ENCODE peak calls at places on chromosomes 16 and 17, in nine cellular contexts. I is CD8-positive, alpha-beta T cell; U is lung; A is left lung; Y is cardiac muscle cell; N is heart left ventricle; M is HCT116; X is psoas muscle; R is esophagus muscularis mucosa. H is an unnamed sample.

GRCh38 chr17:57550671-57551315 is 194.3 kb downstream of the CCDC182 start:
- DNase-seq in X (no peak), R (no peak), U (no peak), A (no peak), Y (no peak), I (no peak), N (no peak), M (no peak), H (no peak)

GRCh38 chr16:19143241-19143640 is 24.8 kb upstream of the SYT17 start:
- DNase-seq in M (no peak), X (no peak), I (no peak), A (no peak), R (no peak), U (no peak), Y (no peak), N (no peak), H (no peak)

GRCh38 chr16:1430214-1430758 is 592 bp upstream of the PERCC1 start:
- DNase-seq in X (no peak), U (no peak), Y (no peak), M (no peak), N (no peak), A (no peak), R (no peak), I (no peak), H (no peak)

GRCh38 chr17:21039839-21040575 is 2.8 kb downstream of the USP22 start:
- DNase-seq in Y (peak; percentile 76), A (no peak), N (no peak), U (no peak), M (peak; percentile 53), X (peak; percentile 30), R (no peak), I (no peak), H (no peak)

GRCh38 chr17:35241520-35241919 is 1.4 kb upstream of the SLFN5 start:
- DNase-seq in N (no peak), R (no peak), Y (no peak), I (peak; percentile 35), U (no peak), M (no peak), X (no peak), A (peak; percentile 66), H (no peak)

GRCh38 chr17:40648326-40648968 is 829 bp upstream of the SMARCE1 start:
- DNase-seq in A (no peak), I (no peak), R (no peak), M (no peak), Y (no peak), X (no peak), N (no peak), U (no peak), H (no peak)

GRCh38 chr17:21272250-21272649 is 12.3 kb upstream of the MAP2K3 start:
- DNase-seq in I (no peak), R (no peak), N (no peak), Y (no peak), A (no peak), X (no peak), U (no peak), M (no peak), H (no peak)

GRCh38 chr16:88868974-88869672 is 2.7 kb upstream of the PABPN1L start:
- DNase-seq in U (no peak), Y (no peak), X (no peak), R (no peak), A (no peak), I (no peak), M (no peak), N (no peak), H (no peak)

GRCh38 chr17:7217113-7217987 is 2.3 kb downstream of the DLG4 start:
- DNase-seq in U (no peak), I (no peak), R (no peak), A (no peak), X (peak; percentile 47), Y (peak; percentile 90), M (no peak), N (peak; percentile 75), H (no peak)

GRCh38 chr17:81392909-81393654 is 2.2 kb upstream of the BAHCC1 start:
- DNase-seq in M (no peak), N (peak; percentile 49), X (peak; percentile 44), R (no peak), I (no peak), U (no peak), A (no peak), Y (no peak), H (no peak)

GRCh38 chr16:23131436-23131835 is 17.8 kb downstream of the USP31 start:
- DNase-seq in R (no peak), I (no peak), A (no peak), U (no peak), X (no peak), N (no peak), Y (no peak), M (no peak), H (no peak)

GRCh38 chr17:29155966-29156338 is 24.2 kb downstream of the MYO18A start:
- DNase-seq in X (no peak), N (no peak), Y (peak; percentile 81), U (no peak), I (no peak), R (no peak), A (no peak), M (no peak), H (no peak)
- H3K4me1 ChIP-seq in X (peaks cover 26% of the 10 kb centered on the region), N (peaks cover 56% of the 10 kb centered on the region), Y (peaks cover 25% of the 10 kb centered on the region), U (peaks cover 7% of the 10 kb centered on the region), I (peaks cover 15% of the 10 kb centered on the region), R (peaks cover 83% of the 10 kb centered on the region), A (peaks cover 68% of the 10 kb centered on the region), M (peaks cover 88% of the 10 kb centered on the region), H (peaks cover 81% of the 10 kb centered on the region)

DNA sequence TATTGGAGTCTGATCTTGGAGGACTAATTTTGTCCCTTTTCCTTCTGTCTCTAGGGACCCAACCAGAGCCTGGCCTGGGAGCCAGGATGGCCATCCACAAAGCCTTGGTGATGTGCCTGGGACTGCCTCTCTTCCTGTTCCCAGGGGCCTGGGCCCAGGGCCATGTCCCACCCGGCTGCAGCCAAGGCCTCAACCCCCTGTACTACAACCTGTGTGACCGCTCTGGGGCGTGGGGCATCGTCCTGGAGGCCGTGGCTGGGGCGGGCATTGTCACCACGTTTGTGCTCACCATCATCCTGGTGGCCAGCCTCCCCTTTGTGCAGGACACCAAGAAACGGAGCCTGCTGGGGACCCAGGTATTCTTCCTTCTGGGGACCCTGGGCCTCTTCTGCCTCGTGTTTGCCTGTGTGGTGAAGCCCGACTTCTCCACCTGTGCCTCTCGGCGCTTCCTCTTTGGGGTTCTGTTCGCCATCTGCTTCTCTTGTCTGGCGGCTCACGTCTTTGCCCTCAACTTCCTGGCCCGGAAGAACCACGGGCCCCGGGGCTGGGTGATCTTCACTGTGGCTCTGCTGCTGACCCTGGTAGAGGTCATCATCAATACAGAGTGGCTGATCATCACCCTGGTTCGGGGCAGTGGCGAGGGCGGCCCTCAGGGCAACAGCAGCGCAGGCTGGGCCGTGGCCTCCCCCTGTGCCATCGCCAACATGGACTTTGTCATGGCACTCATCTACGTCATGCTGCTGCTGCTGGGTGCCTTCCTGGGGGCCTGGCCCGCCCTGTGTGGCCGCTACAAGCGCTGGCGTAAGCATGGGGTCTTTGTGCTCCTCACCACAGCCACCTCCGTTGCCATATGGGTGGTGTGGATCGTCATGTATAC is 8.0 kb downstream of the GPRC5C start:
- DNase-seq in Y (no peak), M (no peak), R (no peak), X (no peak), I (no peak), N (no peak), U (no peak), A (peak; percentile 75), H (no peak)
- H3K4me1 ChIP-seq in Y (peaks cover 33% of the 10 kb centered on the region), M (peaks cover 26% of the 10 kb centered on the region), R (peaks cover 32% of the 10 kb centered on the region), X (peaks cover 53% of the 10 kb centered on the region), I (peaks cover 5% of the 10 kb centered on the region), N (peaks cover 42% of the 10 kb centered on the region), U (no peaks in the 10 kb centered on the region), A (peaks cover 32% of the 10 kb centered on the region), H (peaks cover 32% of the 10 kb centered on the region)

GRCh38 chr16:48605518-48606110 is 4.4 kb downstream of the N4BP1 start:
- DNase-seq in X (peak; percentile 37), A (no peak), Y (no peak), N (no peak), I (no peak), U (no peak), M (no peak), R (no peak), H (no peak)

GRCh38 chr16:48608871-48609452 is 1.0 kb downstream of the N4BP1 start:
- DNase-seq in A (no peak), I (no peak), R (no peak), X (no peak), M (no peak), U (no peak), Y (no peak), N (no peak), H (no peak)

GRCh38 chr16:48608452-48608851 is 1.5 kb downstream of the N4BP1 start:
- DNase-seq in A (no peak), R (no peak), I (no peak), X (no peak), M (no peak), N (no peak), U (no peak), Y (no peak), H (no peak)

GRCh38 chr16:48609453-48610023 is 442 bp downstream of the N4BP1 start:
- DNase-seq in N (peak; percentile 83), Y (peak; percentile 74), A (peak; percentile 91), I (no peak), U (peak; percentile 55), M (no peak), R (no peak), X (peak; percentile 67), H (peak; percentile 31)

DNA sequence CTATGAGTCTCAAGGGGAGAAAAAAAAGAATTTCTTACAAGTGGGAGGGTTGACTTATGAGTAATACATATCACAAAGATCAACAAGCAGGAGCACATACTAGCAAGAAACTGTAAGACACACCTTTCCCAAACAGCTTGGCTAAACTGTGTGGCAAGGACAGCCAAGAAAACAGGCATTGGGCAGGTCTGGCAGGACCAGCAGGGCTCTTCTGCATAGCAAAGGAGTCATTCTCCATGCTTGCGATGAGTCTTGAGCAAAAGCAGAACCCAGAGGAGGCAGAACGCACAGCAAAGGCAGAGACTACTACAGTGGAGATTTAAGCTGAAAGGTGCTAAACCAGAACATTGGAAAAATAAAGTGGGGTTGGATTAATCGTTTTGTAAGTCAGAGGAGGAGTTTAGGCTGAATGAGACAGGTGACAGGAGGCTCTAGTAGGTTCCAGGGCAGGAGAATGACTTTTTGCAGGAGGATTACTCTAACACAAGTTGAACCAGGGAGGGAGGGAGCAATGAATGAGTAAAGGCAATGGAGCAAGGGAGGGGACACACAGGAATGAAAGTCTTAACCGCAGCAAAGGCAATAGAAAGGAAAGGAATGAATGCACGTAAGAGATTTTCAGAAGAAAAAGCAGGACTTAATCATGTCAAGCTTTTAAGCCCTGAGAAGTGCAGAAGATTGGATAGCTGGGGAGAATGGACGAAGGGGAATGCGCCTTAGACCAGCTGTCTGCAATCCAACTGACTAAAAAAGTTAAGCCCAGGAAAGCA is 2.7 kb downstream of the N4BP1 start:
- DNase-seq in X (no peak), N (no peak), I (no peak), M (no peak), R (no peak), A (no peak), Y (peak; percentile 30), U (peak; percentile 74), H (no peak)
- H3K4me1 ChIP-seq in X (peaks cover 67% of the 10 kb centered on the region), N (peaks cover 52% of the 10 kb centered on the region), I (peaks cover 82% of the 10 kb centered on the region), M (peaks cover 29% of the 10 kb centered on the region), R (peaks cover 70% of the 10 kb centered on the region), A (peaks cover 82% of the 10 kb centered on the region), Y (peaks cover 24% of the 10 kb centered on the region), U (peaks cover 30% of the 10 kb centered on the region), H (peaks cover 45% of the 10 kb centered on the region)

DNA sequence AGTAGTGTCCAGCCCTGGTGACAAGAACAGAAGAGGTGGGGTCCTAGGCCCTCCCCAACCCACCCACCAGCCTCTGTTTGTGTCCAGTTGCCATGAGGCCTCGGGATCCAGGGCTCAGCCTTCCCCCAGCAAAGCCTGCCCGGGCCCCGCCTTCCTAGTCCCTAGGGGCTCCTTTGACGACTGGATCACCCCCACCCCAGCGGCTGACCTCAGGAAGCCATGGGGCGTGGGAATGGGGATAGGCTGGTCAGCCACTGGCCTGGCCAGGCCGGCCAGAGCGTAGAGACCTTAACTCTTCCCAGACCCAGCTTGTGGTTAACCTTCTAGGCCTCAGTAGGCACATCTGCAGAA is 4.1 kb upstream of the TPPP3 start:
- DNase-seq in R (no peak), U (no peak), M (no peak), I (no peak), A (no peak), Y (no peak), N (peak; percentile 88), X (peak; percentile 67), H (no peak)
- H3K4me1 ChIP-seq in R (peaks cover 76% of the 10 kb centered on the region), U (no peaks in the 10 kb centered on the region), M (peaks cover 20% of the 10 kb centered on the region), I (peaks cover 15% of the 10 kb centered on the region), A (peaks cover 56% of the 10 kb centered on the region), Y (peaks cover 14% of the 10 kb centered on the region), N (peaks cover 66% of the 10 kb centered on the region), X (peaks cover 41% of the 10 kb centered on the region), H (peaks cover 20% of the 10 kb centered on the region)